ENCODE peak calls at places on chromosomes 7 and 10, in five cellular contexts. One of them, this sample, is unnamed. For H3K27me3, the result is how much of the 10 kb centered on the place peaks cover.

GRCh38 chr10:127989481-127989964 is 82.6 kb downstream of the PTPRE start:
- DNase-seq in CD8-positive, alpha-beta T cell: no peak
- DNase-seq in RWPE2: no peak
- DNase-seq in heart right ventricle: no peak
- DNase-seq in CD4-positive, alpha-beta T cell: no peak
- DNase-seq in this sample: no peak

GRCh38 chr7:98294798-98295382 is 13.4 kb downstream of the BRI3 start:
- DNase-seq in RWPE2: peak
- DNase-seq in CD4-positive, alpha-beta T cell: no peak
- DNase-seq in CD8-positive, alpha-beta T cell: peak
- DNase-seq in heart right ventricle: peak
- DNase-seq in this sample: no peak

GRCh38 chr10:95440756-95441546 is 120.2 kb downstream of the SORBS1 start:
- DNase-seq in CD8-positive, alpha-beta T cell: no peak
- DNase-seq in CD4-positive, alpha-beta T cell: no peak
- DNase-seq in RWPE2: no peak
- DNase-seq in heart right ventricle: no peak
- DNase-seq in this sample: no peak

GRCh38 chr7:50869108-50869716 is 86.5 kb upstream of the GRB10 start:
- DNase-seq in CD8-positive, alpha-beta T cell: no peak
- DNase-seq in heart right ventricle: no peak
- DNase-seq in RWPE2: no peak
- DNase-seq in CD4-positive, alpha-beta T cell: no peak
- DNase-seq in this sample: peak

GRCh38 chr7:111727905-111728634 is 165.8 kb upstream of the IMMP2L start:
- DNase-seq in CD8-positive, alpha-beta T cell: no peak
- DNase-seq in RWPE2: no peak
- DNase-seq in heart right ventricle: no peak
- DNase-seq in CD4-positive, alpha-beta T cell: no peak
- DNase-seq in this sample: no peak

GRCh38 chr7:111668711-111669110 is 106.4 kb upstream of the IMMP2L start:
- DNase-seq in CD8-positive, alpha-beta T cell: no peak
- DNase-seq in heart right ventricle: no peak
- DNase-seq in RWPE2: no peak
- DNase-seq in CD4-positive, alpha-beta T cell: no peak
- DNase-seq in this sample: no peak

GRCh38 chr10:30043476-30044270 is 15.7 kb downstream of the JCAD start:
- DNase-seq in CD4-positive, alpha-beta T cell: no peak
- DNase-seq in RWPE2: no peak
- DNase-seq in heart right ventricle: no peak
- DNase-seq in CD8-positive, alpha-beta T cell: no peak
- DNase-seq in this sample: no peak

GRCh38 chr10:132432176-132432540 is 35.2 kb downstream of the PWWP2B start:
- DNase-seq in CD8-positive, alpha-beta T cell: no peak
- DNase-seq in CD4-positive, alpha-beta T cell: no peak
- DNase-seq in heart right ventricle: peak
- DNase-seq in RWPE2: no peak
- DNase-seq in this sample: no peak

GRCh38 chr7:27154901-27155815 is 1.3 kb downstream of the HOXA7 start:
- DNase-seq in CD4-positive, alpha-beta T cell: no peak
- DNase-seq in RWPE2: peak
- DNase-seq in heart right ventricle: no peak
- DNase-seq in CD8-positive, alpha-beta T cell: no peak
- DNase-seq in this sample: no peak

GRCh38 chr7:92717982-92718716 is 118.2 kb downstream of the CDK6 start:
- DNase-seq in CD4-positive, alpha-beta T cell: peak
- DNase-seq in RWPE2: no peak
- DNase-seq in CD8-positive, alpha-beta T cell: peak
- DNase-seq in heart right ventricle: peak
- DNase-seq in this sample: no peak

GRCh38 chr10:114761205-114762193 is 60.1 kb upstream of the FHIP2A start:
- DNase-seq in heart right ventricle: no peak
- DNase-seq in RWPE2: no peak
- DNase-seq in CD4-positive, alpha-beta T cell: no peak
- DNase-seq in CD8-positive, alpha-beta T cell: no peak
- DNase-seq in this sample: no peak

GRCh38 chr7:77457779-77458178 is 41.6 kb upstream of the GSAP start:
- DNase-seq in RWPE2: no peak
- DNase-seq in CD4-positive, alpha-beta T cell: no peak
- DNase-seq in heart right ventricle: no peak
- DNase-seq in CD8-positive, alpha-beta T cell: no peak
- DNase-seq in this sample: no peak

GRCh38 chr10:102616071-102616770 is 28.1 kb upstream of the TRIM8 start:
- DNase-seq in heart right ventricle: peak
- DNase-seq in CD4-positive, alpha-beta T cell: no peak
- DNase-seq in RWPE2: no peak
- DNase-seq in CD8-positive, alpha-beta T cell: no peak
- DNase-seq in this sample: no peak

GRCh38 chr7:129790136-129790535 is 162.6 kb downstream of the UBE2H start:
- DNase-seq in CD8-positive, alpha-beta T cell: no peak
- DNase-seq in heart right ventricle: no peak
- DNase-seq in CD4-positive, alpha-beta T cell: no peak
- DNase-seq in RWPE2: no peak
- DNase-seq in this sample: no peak

GRCh38 chr7:129789652-129790051 is 163.1 kb downstream of the UBE2H start:
- DNase-seq in RWPE2: no peak
- DNase-seq in CD4-positive, alpha-beta T cell: no peak
- DNase-seq in heart right ventricle: no peak
- DNase-seq in CD8-positive, alpha-beta T cell: no peak
- DNase-seq in this sample: no peak

GRCh38 chr7:129786825-129787563 is 165.8 kb downstream of the UBE2H start:
- DNase-seq in CD8-positive, alpha-beta T cell: no peak
- DNase-seq in heart right ventricle: no peak
- DNase-seq in RWPE2: no peak
- DNase-seq in CD4-positive, alpha-beta T cell: no peak
- DNase-seq in this sample: no peak

GRCh38 chr7:129786179-129786514 is 166.6 kb downstream of the UBE2H start:
- DNase-seq in CD4-positive, alpha-beta T cell: no peak
- DNase-seq in CD8-positive, alpha-beta T cell: no peak
- DNase-seq in heart right ventricle: no peak
- DNase-seq in RWPE2: peak
- DNase-seq in this sample: no peak

GRCh38 chr7:129788993-129789392 is 163.8 kb downstream of the UBE2H start:
- DNase-seq in RWPE2: no peak
- DNase-seq in CD4-positive, alpha-beta T cell: no peak
- DNase-seq in heart right ventricle: no peak
- DNase-seq in CD8-positive, alpha-beta T cell: no peak
- DNase-seq in this sample: no peak
- H3K27me3 ChIP-seq in RWPE2: under half
- H3K27me3 ChIP-seq in CD4-positive, alpha-beta T cell: under half
- H3K27me3 ChIP-seq in heart right ventricle: half or more
- H3K27me3 ChIP-seq in CD8-positive, alpha-beta T cell: under half
- H3K27me3 ChIP-seq in this sample: under half

GRCh38 chr7:127516320-127516719 is 69.1 kb downstream of the GCC1 start:
- DNase-seq in CD8-positive, alpha-beta T cell: no peak
- DNase-seq in heart right ventricle: no peak
- DNase-seq in CD4-positive, alpha-beta T cell: no peak
- DNase-seq in RWPE2: no peak
- DNase-seq in this sample: no peak
- H3K27me3 ChIP-seq in CD8-positive, alpha-beta T cell: under half
- H3K27me3 ChIP-seq in heart right ventricle: under half
- H3K27me3 ChIP-seq in CD4-positive, alpha-beta T cell: under half
- H3K27me3 ChIP-seq in RWPE2: under half
- H3K27me3 ChIP-seq in this sample: under half

GRCh38 chr10:44396671-44397191 is 11.8 kb upstream of the CXCL12 start:
- DNase-seq in heart right ventricle: no peak
- DNase-seq in CD8-positive, alpha-beta T cell: no peak
- DNase-seq in RWPE2: no peak
- DNase-seq in CD4-positive, alpha-beta T cell: no peak
- DNase-seq in this sample: no peak

GRCh38 chr10:44394696-44395383 is 9.9 kb upstream of the CXCL12 start:
- DNase-seq in RWPE2: no peak
- DNase-seq in heart right ventricle: no peak
- DNase-seq in CD4-positive, alpha-beta T cell: no peak
- DNase-seq in CD8-positive, alpha-beta T cell: no peak
- DNase-seq in this sample: no peak

GRCh38 chr10:44393834-44394547 is 9.1 kb upstream of the CXCL12 start:
- DNase-seq in CD8-positive, alpha-beta T cell: no peak
- DNase-seq in CD4-positive, alpha-beta T cell: no peak
- DNase-seq in RWPE2: no peak
- DNase-seq in heart right ventricle: no peak
- DNase-seq in this sample: no peak

GRCh38 chr10:44395902-44396670 is 11.2 kb upstream of the CXCL12 start:
- DNase-seq in CD8-positive, alpha-beta T cell: no peak
- DNase-seq in heart right ventricle: no peak
- DNase-seq in CD4-positive, alpha-beta T cell: no peak
- DNase-seq in RWPE2: no peak
- DNase-seq in this sample: no peak

DNA sequence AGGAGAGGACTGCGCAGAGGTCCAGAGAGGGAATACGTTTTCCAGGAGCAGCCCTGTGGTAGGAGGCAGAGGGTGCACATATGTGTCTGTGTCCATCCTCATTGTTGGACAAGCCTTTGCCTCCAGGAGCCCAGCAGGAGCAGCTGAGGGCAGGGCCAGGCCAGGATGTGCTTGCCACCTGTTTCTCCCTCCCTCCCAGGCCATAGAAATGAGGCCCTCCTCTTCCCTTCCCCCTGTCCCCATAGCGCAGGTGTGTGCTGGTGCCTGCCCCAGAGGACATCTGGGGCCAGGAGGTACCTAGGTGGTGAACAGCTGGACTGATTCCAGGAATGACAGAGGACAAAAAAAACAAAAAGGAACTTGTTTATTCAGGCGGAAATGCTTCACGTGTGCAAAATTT is 10.5 kb upstream of the CXCL12 start:
- DNase-seq in RWPE2: no peak
- DNase-seq in CD4-positive, alpha-beta T cell: no peak
- DNase-seq in CD8-positive, alpha-beta T cell: no peak
- DNase-seq in heart right ventricle: no peak
- DNase-seq in this sample: no peak
- H3K27me3 ChIP-seq in RWPE2: under half
- H3K27me3 ChIP-seq in CD4-positive, alpha-beta T cell: under half
- H3K27me3 ChIP-seq in CD8-positive, alpha-beta T cell: under half
- H3K27me3 ChIP-seq in heart right ventricle: under half
- H3K27me3 ChIP-seq in this sample: under half

GRCh38 chr10:86755454-86755739 is 1.0 kb upstream of the BMPR1A start:
- DNase-seq in heart right ventricle: no peak
- DNase-seq in RWPE2: no peak
- DNase-seq in CD4-positive, alpha-beta T cell: no peak
- DNase-seq in CD8-positive, alpha-beta T cell: no peak
- DNase-seq in this sample: no peak

GRCh38 chr10:86757110-86757790 is 831 bp downstream of the BMPR1A start:
- DNase-seq in RWPE2: no peak
- DNase-seq in CD8-positive, alpha-beta T cell: peak
- DNase-seq in CD4-positive, alpha-beta T cell: no peak
- DNase-seq in heart right ventricle: peak
- DNase-seq in this sample: no peak

GRCh38 chr10:86755740-86756510 is 494 bp upstream of the BMPR1A start:
- DNase-seq in heart right ventricle: peak
- DNase-seq in CD4-positive, alpha-beta T cell: peak
- DNase-seq in RWPE2: peak
- DNase-seq in CD8-positive, alpha-beta T cell: peak
- DNase-seq in this sample: peak

GRCh38 chr10:86758231-86759072 is 2.0 kb downstream of the BMPR1A start:
- DNase-seq in heart right ventricle: no peak
- DNase-seq in CD8-positive, alpha-beta T cell: no peak
- DNase-seq in CD4-positive, alpha-beta T cell: no peak
- DNase-seq in RWPE2: no peak
- DNase-seq in this sample: no peak

DNA sequence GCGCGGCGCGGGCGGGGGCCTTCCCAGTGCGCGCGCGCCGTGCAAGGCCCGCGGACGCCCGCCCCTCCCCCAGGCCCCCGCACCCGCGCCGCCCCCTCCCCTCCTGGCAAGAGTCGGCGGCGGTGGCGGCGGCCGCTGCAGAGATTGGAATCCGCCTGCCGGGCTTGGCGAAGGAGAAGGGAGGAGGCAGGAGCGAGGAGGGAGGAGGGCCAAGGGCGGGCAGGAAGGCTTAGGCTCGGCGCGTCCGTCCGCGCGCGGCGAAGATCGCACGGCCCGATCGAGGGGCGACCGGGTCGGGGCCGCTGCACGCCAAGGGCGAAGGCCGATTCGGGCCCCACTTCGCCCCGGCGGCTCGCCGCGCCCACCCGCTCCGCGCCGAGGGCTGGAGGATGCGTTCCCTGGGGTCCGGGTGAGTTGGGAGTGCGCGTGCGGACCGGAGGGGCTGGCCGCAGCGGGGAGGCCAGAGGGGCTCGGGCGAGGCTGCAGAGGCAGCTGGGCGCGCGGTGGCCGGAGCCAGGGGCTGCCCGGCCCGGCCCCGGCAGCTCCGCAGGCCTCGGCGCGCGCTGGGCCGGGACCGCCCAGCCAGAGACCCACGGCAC is at the start of gene BMPR1A:
- DNase-seq in heart right ventricle: no peak
- DNase-seq in CD4-positive, alpha-beta T cell: no peak
- DNase-seq in CD8-positive, alpha-beta T cell: no peak
- DNase-seq in RWPE2: no peak
- DNase-seq in this sample: no peak
- H3K27me3 ChIP-seq in heart right ventricle: half or more
- H3K27me3 ChIP-seq in CD4-positive, alpha-beta T cell: under half
- H3K27me3 ChIP-seq in CD8-positive, alpha-beta T cell: under half
- H3K27me3 ChIP-seq in RWPE2: under half
- H3K27me3 ChIP-seq in this sample: under half

GRCh38 chr10:100637785-100638184 is 102.0 kb downstream of the HIF1AN start:
- DNase-seq in heart right ventricle: no peak
- DNase-seq in CD8-positive, alpha-beta T cell: no peak
- DNase-seq in RWPE2: no peak
- DNase-seq in CD4-positive, alpha-beta T cell: no peak
- DNase-seq in this sample: no peak
- H3K27me3 ChIP-seq in heart right ventricle: half or more
- H3K27me3 ChIP-seq in CD8-positive, alpha-beta T cell: under half
- H3K27me3 ChIP-seq in RWPE2: under half
- H3K27me3 ChIP-seq in CD4-positive, alpha-beta T cell: under half
- H3K27me3 ChIP-seq in this sample: under half